ENCODE peak calls at places on chromosomes 16 and 17, in six cellular contexts. One of them, this sample, is unnamed. For H3K9me3, the result is how much of the 10 kb centered on the place peaks cover.

GRCh38 chr17:58783380-58783779 is 27.7 kb downstream of the PPM1E start:
- DNase-seq in A549: no peak
- DNase-seq in colonic mucosa: no peak
- DNase-seq in AG04450: no peak
- DNase-seq in heart right ventricle: no peak
- DNase-seq in mucosa of descending colon: no peak
- DNase-seq in this sample: no peak

GRCh38 chr17:32286518-32286900 is 20.9 kb downstream of the RHBDL3 start:
- DNase-seq in AG04450: no peak
- DNase-seq in mucosa of descending colon: no peak
- DNase-seq in colonic mucosa: no peak
- DNase-seq in heart right ventricle: no peak
- DNase-seq in A549: no peak
- DNase-seq in this sample: no peak

GRCh38 chr16:71727545-71728324 is 3.2 kb upstream of the PHLPP2 start:
- DNase-seq in A549: no peak
- DNase-seq in heart right ventricle: no peak
- DNase-seq in colonic mucosa: no peak
- DNase-seq in AG04450: no peak
- DNase-seq in mucosa of descending colon: no peak
- DNase-seq in this sample: no peak

GRCh38 chr17:77616243-77616731 is 342.2 kb upstream of the TNRC6C start:
- DNase-seq in AG04450: no peak
- DNase-seq in mucosa of descending colon: no peak
- DNase-seq in colonic mucosa: no peak
- DNase-seq in A549: no peak
- DNase-seq in heart right ventricle: no peak
- DNase-seq in this sample: no peak

GRCh38 chr17:29760771-29761682 is 138.3 kb upstream of the CORO6 start:
- DNase-seq in AG04450: peak
- DNase-seq in A549: peak
- DNase-seq in heart right ventricle: peak
- DNase-seq in mucosa of descending colon: peak
- DNase-seq in colonic mucosa: peak
- DNase-seq in this sample: peak

GRCh38 chr16:67199011-67199807 is at the start of gene ELMO3:
- DNase-seq in A549: no peak
- DNase-seq in mucosa of descending colon: peak
- DNase-seq in AG04450: no peak
- DNase-seq in colonic mucosa: peak
- DNase-seq in heart right ventricle: no peak
- DNase-seq in this sample: no peak

GRCh38 chr17:72632026-72632684 is 460.3 kb downstream of the SLC39A11 start:
- DNase-seq in mucosa of descending colon: peak
- DNase-seq in colonic mucosa: peak
- DNase-seq in AG04450: no peak
- DNase-seq in A549: peak
- DNase-seq in heart right ventricle: no peak
- DNase-seq in this sample: no peak

GRCh38 chr16:56203052-56203451 is 11.8 kb downstream of the GNAO1 start:
- DNase-seq in colonic mucosa: no peak
- DNase-seq in A549: peak
- DNase-seq in heart right ventricle: peak
- DNase-seq in mucosa of descending colon: no peak
- DNase-seq in AG04450: no peak
- DNase-seq in this sample: no peak

GRCh38 chr17:43609613-43610385 is 51.9 kb downstream of the MEOX1 start:
- DNase-seq in heart right ventricle: no peak
- DNase-seq in colonic mucosa: no peak
- DNase-seq in mucosa of descending colon: no peak
- DNase-seq in AG04450: no peak
- DNase-seq in A549: no peak
- DNase-seq in this sample: no peak

GRCh38 chr17:57940217-57940616 is 15.0 kb downstream of the CUEDC1 start:
- DNase-seq in heart right ventricle: no peak
- DNase-seq in A549: no peak
- DNase-seq in mucosa of descending colon: no peak
- DNase-seq in AG04450: no peak
- DNase-seq in colonic mucosa: no peak
- DNase-seq in this sample: no peak

GRCh38 chr16:56848955-56849689 is 15.9 kb upstream of the SLC12A3 start:
- DNase-seq in colonic mucosa: no peak
- DNase-seq in mucosa of descending colon: no peak
- DNase-seq in heart right ventricle: no peak
- DNase-seq in AG04450: no peak
- DNase-seq in A549: no peak
- DNase-seq in this sample: no peak

GRCh38 chr17:14301279-14301760 is 439 bp downstream of the HS3ST3B1 start:
- DNase-seq in A549: peak
- DNase-seq in colonic mucosa: no peak
- DNase-seq in mucosa of descending colon: no peak
- DNase-seq in heart right ventricle: no peak
- DNase-seq in AG04450: no peak
- DNase-seq in this sample: no peak

GRCh38 chr17:82930924-82931695 is 91.3 kb upstream of the ZNF750 start:
- DNase-seq in colonic mucosa: no peak
- DNase-seq in A549: no peak
- DNase-seq in heart right ventricle: no peak
- DNase-seq in mucosa of descending colon: peak
- DNase-seq in AG04450: no peak
- DNase-seq in this sample: no peak

GRCh38 chr17:11935734-11936406 is 61.4 kb downstream of the ZNF18 start:
- DNase-seq in colonic mucosa: peak
- DNase-seq in heart right ventricle: no peak
- DNase-seq in A549: no peak
- DNase-seq in mucosa of descending colon: no peak
- DNase-seq in AG04450: no peak
- DNase-seq in this sample: peak

GRCh38 chr17:4833941-4834501 is 881 bp downstream of the MINK1 start:
- DNase-seq in AG04450: peak
- DNase-seq in heart right ventricle: no peak
- DNase-seq in colonic mucosa: peak
- DNase-seq in A549: no peak
- DNase-seq in mucosa of descending colon: no peak
- DNase-seq in this sample: peak

DNA sequence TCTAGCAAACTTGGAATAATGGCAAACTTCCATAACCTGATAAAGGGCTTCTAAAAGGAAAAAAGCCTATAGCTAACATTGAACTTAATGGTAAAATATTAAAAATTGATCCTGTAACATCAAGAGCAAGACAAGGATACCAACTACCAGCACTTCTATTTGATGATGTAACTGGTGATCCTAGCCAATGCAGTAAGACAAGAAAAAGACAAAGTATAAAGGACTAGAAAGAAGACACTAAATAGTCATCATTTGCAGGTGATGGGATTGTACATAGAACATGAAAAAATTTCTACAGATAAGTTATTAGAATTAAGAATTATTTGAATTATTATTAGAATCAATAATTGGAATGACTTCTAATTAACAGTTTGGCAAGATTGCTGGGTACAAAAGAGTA is 37.0 kb downstream of the B9D1 start:
- DNase-seq in A549: no peak
- DNase-seq in heart right ventricle: no peak
- DNase-seq in mucosa of descending colon: no peak
- DNase-seq in AG04450: no peak
- DNase-seq in colonic mucosa: no peak
- DNase-seq in this sample: no peak
- H3K9me3 ChIP-seq in A549: under half
- H3K9me3 ChIP-seq in heart right ventricle: under half
- H3K9me3 ChIP-seq in mucosa of descending colon: under half
- H3K9me3 ChIP-seq in AG04450: under half
- H3K9me3 ChIP-seq in colonic mucosa: under half
- H3K9me3 ChIP-seq in this sample: under half

GRCh38 chr17:16623282-16623681 is 30.4 kb downstream of the ZNF624 start:
- DNase-seq in AG04450: no peak
- DNase-seq in heart right ventricle: no peak
- DNase-seq in mucosa of descending colon: no peak
- DNase-seq in A549: no peak
- DNase-seq in colonic mucosa: no peak
- DNase-seq in this sample: no peak
- H3K9me3 ChIP-seq in AG04450: under half
- H3K9me3 ChIP-seq in heart right ventricle: half or more
- H3K9me3 ChIP-seq in mucosa of descending colon: half or more
- H3K9me3 ChIP-seq in A549: half or more
- H3K9me3 ChIP-seq in colonic mucosa: under half
- H3K9me3 ChIP-seq in this sample: under half

GRCh38 chr16:86810062-86810461 is 231.7 kb downstream of the FOXL1 start:
- DNase-seq in colonic mucosa: no peak
- DNase-seq in heart right ventricle: no peak
- DNase-seq in A549: no peak
- DNase-seq in mucosa of descending colon: no peak
- DNase-seq in AG04450: no peak
- DNase-seq in this sample: no peak
- H3K9me3 ChIP-seq in colonic mucosa: under half
- H3K9me3 ChIP-seq in heart right ventricle: under half
- H3K9me3 ChIP-seq in A549: under half
- H3K9me3 ChIP-seq in mucosa of descending colon: under half
- H3K9me3 ChIP-seq in AG04450: under half
- H3K9me3 ChIP-seq in this sample: under half

GRCh38 chr16:62764572-62764971 is 728.3 kb upstream of the CDH8 start:
- DNase-seq in heart right ventricle: no peak
- DNase-seq in mucosa of descending colon: no peak
- DNase-seq in colonic mucosa: no peak
- DNase-seq in AG04450: no peak
- DNase-seq in A549: no peak
- DNase-seq in this sample: no peak
- H3K9me3 ChIP-seq in heart right ventricle: under half
- H3K9me3 ChIP-seq in mucosa of descending colon: under half
- H3K9me3 ChIP-seq in colonic mucosa: under half
- H3K9me3 ChIP-seq in AG04450: under half
- H3K9me3 ChIP-seq in A549: under half
- H3K9me3 ChIP-seq in this sample: under half

GRCh38 chr17:70256751-70257150 is 87.4 kb downstream of the KCNJ2 start:
- DNase-seq in colonic mucosa: no peak
- DNase-seq in heart right ventricle: no peak
- DNase-seq in AG04450: no peak
- DNase-seq in A549: no peak
- DNase-seq in mucosa of descending colon: no peak
- DNase-seq in this sample: no peak

GRCh38 chr17:70261170-70261569 is 91.8 kb downstream of the KCNJ2 start:
- DNase-seq in colonic mucosa: no peak
- DNase-seq in AG04450: no peak
- DNase-seq in heart right ventricle: no peak
- DNase-seq in A549: no peak
- DNase-seq in mucosa of descending colon: no peak
- DNase-seq in this sample: no peak

GRCh38 chr17:70259400-70259799 is 90.1 kb downstream of the KCNJ2 start:
- DNase-seq in mucosa of descending colon: no peak
- DNase-seq in colonic mucosa: no peak
- DNase-seq in heart right ventricle: no peak
- DNase-seq in AG04450: no peak
- DNase-seq in A549: no peak
- DNase-seq in this sample: no peak

GRCh38 chr17:70254735-70255460 is 85.6 kb downstream of the KCNJ2 start:
- DNase-seq in A549: no peak
- DNase-seq in AG04450: no peak
- DNase-seq in heart right ventricle: no peak
- DNase-seq in mucosa of descending colon: no peak
- DNase-seq in colonic mucosa: no peak
- DNase-seq in this sample: no peak

DNA sequence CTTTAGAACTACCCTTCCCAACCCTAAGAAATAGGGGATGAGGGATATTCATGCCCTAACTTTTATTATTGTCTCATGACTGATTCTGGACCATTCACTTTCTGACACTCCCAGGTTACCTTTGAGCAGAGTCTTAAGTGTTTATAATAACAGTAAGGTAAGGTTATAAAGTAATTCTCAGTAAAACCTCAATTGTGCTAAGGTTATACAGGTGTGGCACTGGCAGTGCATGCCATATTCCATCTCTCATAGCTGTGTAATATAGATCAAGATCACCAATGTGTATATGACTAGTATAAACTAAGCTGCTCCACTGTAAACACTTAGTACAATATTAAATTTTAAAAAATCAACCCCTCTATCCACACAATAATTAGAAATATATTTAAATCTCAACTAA is 89.1 kb downstream of the KCNJ2 start:
- DNase-seq in colonic mucosa: peak
- DNase-seq in heart right ventricle: no peak
- DNase-seq in A549: no peak
- DNase-seq in mucosa of descending colon: no peak
- DNase-seq in AG04450: no peak
- DNase-seq in this sample: no peak
- H3K9me3 ChIP-seq in colonic mucosa: under half
- H3K9me3 ChIP-seq in heart right ventricle: under half
- H3K9me3 ChIP-seq in A549: under half
- H3K9me3 ChIP-seq in mucosa of descending colon: under half
- H3K9me3 ChIP-seq in AG04450: under half
- H3K9me3 ChIP-seq in this sample: under half

GRCh38 chr16:60651351-60651750 is 1384.9 kb downstream of the CDH8 start:
- DNase-seq in A549: no peak
- DNase-seq in AG04450: no peak
- DNase-seq in heart right ventricle: no peak
- DNase-seq in mucosa of descending colon: no peak
- DNase-seq in colonic mucosa: no peak
- DNase-seq in this sample: no peak
- H3K9me3 ChIP-seq in A549: under half
- H3K9me3 ChIP-seq in AG04450: under half
- H3K9me3 ChIP-seq in heart right ventricle: under half
- H3K9me3 ChIP-seq in mucosa of descending colon: under half
- H3K9me3 ChIP-seq in colonic mucosa: under half
- H3K9me3 ChIP-seq in this sample: under half

DNA sequence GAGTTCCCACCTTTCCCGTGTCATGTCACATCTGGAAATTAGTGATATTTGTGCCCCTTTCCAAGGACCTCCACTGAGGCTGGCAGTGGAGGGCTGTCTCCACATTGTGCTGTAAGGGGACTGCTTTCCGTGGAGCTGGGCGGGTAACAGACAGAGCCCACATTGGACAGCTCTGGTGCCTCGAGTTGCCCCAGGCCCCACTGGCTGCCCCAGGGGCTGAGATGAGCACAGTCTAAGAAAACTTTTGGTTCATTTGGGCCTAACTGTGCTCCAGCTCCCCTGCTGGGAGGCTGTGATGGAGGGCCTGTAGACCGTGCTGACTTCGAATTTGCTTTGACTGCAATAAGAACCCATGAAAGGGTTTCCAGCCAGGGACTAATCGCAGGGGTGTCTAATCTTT is 38.0 kb downstream of the ARSG start:
- DNase-seq in mucosa of descending colon: no peak
- DNase-seq in AG04450: no peak
- DNase-seq in colonic mucosa: no peak
- DNase-seq in A549: no peak
- DNase-seq in heart right ventricle: no peak
- DNase-seq in this sample: no peak
- H3K9me3 ChIP-seq in mucosa of descending colon: under half
- H3K9me3 ChIP-seq in AG04450: under half
- H3K9me3 ChIP-seq in colonic mucosa: under half
- H3K9me3 ChIP-seq in A549: under half
- H3K9me3 ChIP-seq in heart right ventricle: under half
- H3K9me3 ChIP-seq in this sample: under half

GRCh38 chr16:26809461-26809860 is 257.3 kb upstream of the C16orf82 start:
- DNase-seq in mucosa of descending colon: no peak
- DNase-seq in colonic mucosa: no peak
- DNase-seq in A549: no peak
- DNase-seq in heart right ventricle: no peak
- DNase-seq in AG04450: no peak
- DNase-seq in this sample: no peak
- H3K9me3 ChIP-seq in mucosa of descending colon: under half
- H3K9me3 ChIP-seq in colonic mucosa: under half
- H3K9me3 ChIP-seq in A549: under half
- H3K9me3 ChIP-seq in heart right ventricle: under half
- H3K9me3 ChIP-seq in AG04450: under half
- H3K9me3 ChIP-seq in this sample: under half

GRCh38 chr16:66095676-66096075 is 270.8 kb upstream of the CDH5 start:
- DNase-seq in mucosa of descending colon: no peak
- DNase-seq in A549: no peak
- DNase-seq in colonic mucosa: no peak
- DNase-seq in heart right ventricle: no peak
- DNase-seq in AG04450: no peak
- DNase-seq in this sample: no peak
- H3K9me3 ChIP-seq in mucosa of descending colon: under half
- H3K9me3 ChIP-seq in A549: under half
- H3K9me3 ChIP-seq in colonic mucosa: under half
- H3K9me3 ChIP-seq in heart right ventricle: under half
- H3K9me3 ChIP-seq in AG04450: under half
- H3K9me3 ChIP-seq in this sample: under half

This sample was measured in heart left ventricle.